ENCODE peak calls at places on chromosomes 13 and 19, in five cellular contexts. L is transverse colon, P is stomach, H is Peyer's patch, R is cardiac muscle cell. M is an unnamed sample.

GRCh38 chr13:77729502-77730221 is 32.2 kb downstream of the SLAIN1 start:
- DNase-seq in R (no peak), H (no peak), P (no peak), L (no peak), M (peak; percentile 84)

GRCh38 chr13:106186366-106187030 is 349.0 kb downstream of the EFNB2 start:
- DNase-seq in L (no peak), H (no peak), R (no peak), P (no peak), M (no peak)

GRCh38 chr13:103273825-103274224 is 207.6 kb upstream of the SLC10A2 start:
- DNase-seq in H (no peak), P (no peak), R (no peak), L (no peak), M (no peak)

GRCh38 chr13:99590519-99591011 is 89.3 kb downstream of the TM9SF2 start:
- DNase-seq in L (no peak), H (no peak), R (no peak), P (no peak), M (no peak)

GRCh38 chr13:93039131-93039530 is 187.5 kb upstream of the GPC6 start:
- DNase-seq in R (no peak), L (no peak), P (no peak), H (no peak), M (no peak)

GRCh38 chr19:41323430-41324125 is 13.6 kb downstream of the CCDC97 start:
- DNase-seq in P (peak; percentile 60), L (peak; percentile 51), R (no peak), H (no peak), M (no peak)

GRCh38 chr19:31529121-31529520 is 179.9 kb upstream of the TSHZ3 start:
- DNase-seq in L (no peak), H (no peak), P (no peak), R (no peak), M (no peak)

GRCh38 chr19:4390017-4390861 is 10.1 kb downstream of the SH3GL1 start:
- DNase-seq in H (no peak), R (peak; percentile 88), L (peak; percentile 30), P (no peak), M (no peak)

GRCh38 chr19:33385956-33386355 is 12.4 kb downstream of the CEBPG start:
- DNase-seq in H (peak; percentile 48), P (no peak), R (no peak), L (no peak), M (no peak)

GRCh38 chr13:51380269-51380668 is 40.8 kb downstream of the SERPINE3 start:
- DNase-seq in R (no peak), H (no peak), P (no peak), L (no peak), M (no peak)

GRCh38 chr19:38076337-38076736 is 147.7 kb downstream of the DPF1 start:
- DNase-seq in P (no peak), R (no peak), L (no peak), H (no peak), M (no peak)

GRCh38 chr13:79246575-79246949 is 159.5 kb downstream of the RBM26 start:
- DNase-seq in P (no peak), R (no peak), L (no peak), H (no peak), M (peak; percentile 14)

GRCh38 chr19:34173145-34173956 is 1.0 kb downstream of the LSM14A start:
- DNase-seq in L (peak; percentile 65), R (peak; percentile 51), H (peak; percentile 74), P (peak; percentile 34), M (peak; percentile 36)

GRCh38 chr13:46992383-46992952 is 95.6 kb upstream of the HTR2A start:
- DNase-seq in R (peak; percentile 5), H (no peak), P (no peak), L (no peak), M (peak; percentile 62)

GRCh38 chr13:22387899-22388298 is 717.0 kb downstream of the FGF9 start:
- DNase-seq in H (no peak), P (no peak), R (no peak), L (no peak), M (no peak)

DNA sequence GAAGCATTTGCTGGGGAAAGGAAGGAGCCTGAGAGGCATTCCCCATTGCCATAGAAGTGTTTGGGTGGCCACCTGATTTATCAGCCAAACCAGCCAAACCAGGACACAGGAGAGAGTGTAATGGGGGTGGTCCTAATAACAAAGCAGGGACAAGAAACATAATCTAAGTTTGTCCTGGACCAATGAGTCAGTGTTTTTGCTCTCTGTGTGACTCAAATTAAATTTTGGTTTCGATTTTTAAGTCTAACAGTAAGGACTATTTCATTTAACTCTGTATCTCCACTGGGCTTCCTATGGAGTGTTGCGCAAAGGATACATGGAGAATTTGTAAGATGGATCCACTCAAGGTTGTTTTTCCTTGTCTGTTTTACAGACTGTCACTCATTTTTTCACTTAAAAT is 19.5 kb upstream of the TRPC4 start:
- DNase-seq in R (no peak), L (no peak), P (no peak), H (no peak), M (no peak)
- TF ChIP-seq CTCF in R (no peak), L (no peak), P (no peak), H (no peak), M (no peak)

GRCh38 chr19:15469513-15470297 is 5.4 kb upstream of the RASAL3 start:
- DNase-seq in R (no peak), L (peak; percentile 24), H (no peak), P (no peak), M (peak; percentile 37)
- H3K4me3 ChIP-seq in R (no peak overlapping the region), L (peak overlapping the region; percentile 5), H (peak overlapping the region; percentile 41), P (peak overlapping the region; percentile 35), M (no peak overlapping the region)

DNA sequence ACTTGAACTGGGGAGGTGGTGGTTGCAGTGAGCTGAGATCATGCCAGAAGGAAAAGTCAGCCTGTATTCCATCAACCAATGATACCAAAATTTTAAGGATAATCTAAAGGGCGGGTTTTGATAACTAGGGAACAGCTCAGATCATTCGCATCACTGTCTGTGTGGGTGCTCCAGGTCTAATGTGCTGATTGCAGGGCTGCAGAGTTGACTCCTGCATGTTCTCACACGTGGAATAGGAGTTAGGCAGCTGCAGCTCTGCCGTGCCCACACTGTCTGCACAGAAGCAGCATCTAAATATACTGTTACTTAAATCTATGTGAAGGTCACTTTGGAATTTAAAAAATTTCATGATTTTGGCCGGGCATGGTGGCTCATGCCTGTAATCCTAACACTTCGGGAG is 4.3 kb upstream of the PARP4 start:
- DNase-seq in P (no peak), R (no peak), L (no peak), H (no peak), M (no peak)
- TF ChIP-seq CTCF in P (no peak), R (no peak), L (no peak), H (no peak), M (no peak)

GRCh38 chr19:21468791-21469190 is 36.6 kb upstream of the ZNF429 start:
- DNase-seq in P (no peak), H (no peak), R (peak; percentile 15), L (no peak), M (no peak)

GRCh38 chr19:21466627-21467026 is 38.8 kb upstream of the ZNF429 start:
- DNase-seq in L (no peak), H (no peak), P (no peak), R (no peak), M (no peak)

GRCh38 chr19:21460686-21461085 is 44.7 kb upstream of the ZNF429 start:
- DNase-seq in H (no peak), L (no peak), P (no peak), R (no peak), M (no peak)

GRCh38 chr19:21462540-21462939 is 42.9 kb upstream of the ZNF429 start:
- DNase-seq in P (no peak), R (no peak), L (no peak), H (no peak), M (no peak)

GRCh38 chr19:21463449-21464105 is 41.8 kb upstream of the ZNF429 start:
- DNase-seq in P (peak; percentile 41), R (peak; percentile 92), H (no peak), L (peak; percentile 17), M (no peak)
- H3K4me3 ChIP-seq in P (peak overlapping the region; percentile 25), R (peak overlapping the region; percentile 66), H (peak overlapping the region; percentile 29), L (no peak overlapping the region), M (no peak overlapping the region)

M was measured in GM12865.